ENCODE peak calls at places on chromosomes 13 and 19, in seven cellular contexts. X, P, O, L, J, M and N are unnamed samples. For H3K27me3, the result is how much of the 10 kb centered on the place peaks cover.

GRCh38 chr13:27830010-27830409 is 37.7 kb downstream of the GSX1 start:
- DNase-seq in M (peak), L (no peak), P (peak), J (peak), O (peak), X (peak), N (peak)

GRCh38 chr13:28282451-28282850 is 144.1 kb downstream of the PAN3 start:
- DNase-seq in O (no peak), J (no peak), X (no peak), M (no peak), L (no peak), P (no peak), N (no peak)

GRCh38 chr19:18013621-18014111 is 5.7 kb downstream of the ARRDC2 start:
- DNase-seq in X (no peak), O (no peak), L (no peak), P (peak), J (no peak), M (no peak), N (no peak)

GRCh38 chr19:49461656-49462055 is 8.6 kb downstream of the ALDH16A1 start:
- DNase-seq in O (no peak), X (no peak), L (no peak), P (no peak), M (no peak), J (no peak), N (no peak)

GRCh38 chr19:57338798-57339378 is 12.2 kb upstream of the ZNF304 start:
- DNase-seq in X (peak), P (no peak), O (no peak), L (no peak), M (no peak), J (no peak), N (no peak)

GRCh38 chr13:93603043-93603442 is 376.4 kb downstream of the GPC6 start:
- DNase-seq in O (peak), X (peak), L (peak), P (no peak), J (no peak), M (no peak), N (no peak)

GRCh38 chr19:38204096-38204495 is 19.9 kb downstream of the DPF1 start:
- DNase-seq in J (no peak), X (no peak), P (no peak), O (no peak), M (no peak), L (no peak), N (no peak)

GRCh38 chr19:39543477-39543857 is 3.5 kb upstream of the EID2 start:
- DNase-seq in L (peak), P (no peak), X (no peak), O (no peak), M (no peak), J (no peak), N (no peak)

GRCh38 chr13:98050041-98050466 is 92.8 kb upstream of the FARP1 start:
- DNase-seq in J (no peak), P (no peak), M (no peak), X (peak), O (no peak), L (peak), N (no peak)

GRCh38 chr19:46661735-46662592 is 982 bp upstream of the DACT3 start:
- DNase-seq in O (peak), J (peak), X (peak), M (peak), P (peak), L (peak), N (peak)

GRCh38 chr19:13492128-13492527 is 14.2 kb downstream of the CACNA1A start:
- DNase-seq in J (no peak), O (no peak), P (no peak), X (peak), L (peak), M (no peak), N (no peak)

GRCh38 chr19:50465000-50465399 is 11.3 kb upstream of the EMC10 start:
- DNase-seq in P (peak), M (no peak), O (no peak), X (no peak), L (no peak), J (no peak), N (no peak)

GRCh38 chr19:50464348-50464747 is 12.0 kb upstream of the EMC10 start:
- DNase-seq in L (no peak), M (no peak), P (no peak), O (no peak), X (no peak), J (no peak), N (no peak)

GRCh38 chr19:50462970-50463369 is 13.3 kb upstream of the EMC10 start:
- DNase-seq in J (no peak), L (no peak), P (no peak), O (no peak), X (no peak), M (no peak), N (no peak)

GRCh38 chr19:50467566-50467965 is 8.7 kb upstream of the EMC10 start:
- DNase-seq in X (no peak), O (no peak), J (no peak), L (no peak), M (no peak), P (no peak), N (no peak)

GRCh38 chr19:50465986-50466771 is 10.1 kb upstream of the EMC10 start:
- DNase-seq in M (peak), L (no peak), P (peak), X (peak), J (no peak), O (no peak), N (no peak)
- TF ChIP-seq CTCF in M (no peak), L (no peak), P (no peak), X (no peak), J (no peak), O (peak), N (no peak)

DNA sequence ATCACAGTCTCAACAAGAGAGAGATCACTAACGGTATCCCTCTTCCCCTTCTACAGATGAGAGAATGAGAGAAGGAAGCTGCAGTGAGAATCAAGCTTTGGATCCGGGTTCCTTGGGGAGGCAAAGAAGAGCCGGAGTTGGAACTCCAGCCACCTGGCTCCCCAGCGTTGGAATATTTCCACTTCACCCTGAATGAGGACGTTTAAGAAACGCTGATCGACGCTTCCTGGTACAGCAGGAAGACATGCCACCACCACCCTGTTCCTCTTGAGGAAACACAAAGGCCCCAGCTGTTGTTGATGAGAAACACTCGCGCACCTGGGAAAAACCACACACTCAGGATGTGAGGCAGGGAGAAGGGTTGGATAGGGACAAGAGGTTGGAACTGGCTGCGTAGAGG is 11.3 kb upstream of the CACNG8 start:
- DNase-seq in L (no peak), P (no peak), X (no peak), M (peak), O (no peak), J (no peak), N (no peak)
- H3K27me3 ChIP-seq in L (under half), P (under half), X (under half), M (under half), O (under half), J (under half), N (under half)

GRCh38 chr13:41001695-41002094 is 17.4 kb downstream of the ELF1 start:
- DNase-seq in X (no peak), L (no peak), M (no peak), J (no peak), O (no peak), P (no peak), N (no peak)
- H3K4me3 ChIP-seq in X (no peak), L (no peak), M (no peak), J (no peak), O (no peak), P (no peak), N (no peak)

GRCh38 chr13:77494226-77494625 is 41.3 kb upstream of the SCEL start:
- DNase-seq in O (no peak), M (no peak), J (no peak), P (no peak), X (no peak), L (no peak), N (no peak)
- TF ChIP-seq CTCF in O (no peak), M (no peak), J (no peak), P (no peak), X (no peak), L (no peak), N (no peak)

DNA sequence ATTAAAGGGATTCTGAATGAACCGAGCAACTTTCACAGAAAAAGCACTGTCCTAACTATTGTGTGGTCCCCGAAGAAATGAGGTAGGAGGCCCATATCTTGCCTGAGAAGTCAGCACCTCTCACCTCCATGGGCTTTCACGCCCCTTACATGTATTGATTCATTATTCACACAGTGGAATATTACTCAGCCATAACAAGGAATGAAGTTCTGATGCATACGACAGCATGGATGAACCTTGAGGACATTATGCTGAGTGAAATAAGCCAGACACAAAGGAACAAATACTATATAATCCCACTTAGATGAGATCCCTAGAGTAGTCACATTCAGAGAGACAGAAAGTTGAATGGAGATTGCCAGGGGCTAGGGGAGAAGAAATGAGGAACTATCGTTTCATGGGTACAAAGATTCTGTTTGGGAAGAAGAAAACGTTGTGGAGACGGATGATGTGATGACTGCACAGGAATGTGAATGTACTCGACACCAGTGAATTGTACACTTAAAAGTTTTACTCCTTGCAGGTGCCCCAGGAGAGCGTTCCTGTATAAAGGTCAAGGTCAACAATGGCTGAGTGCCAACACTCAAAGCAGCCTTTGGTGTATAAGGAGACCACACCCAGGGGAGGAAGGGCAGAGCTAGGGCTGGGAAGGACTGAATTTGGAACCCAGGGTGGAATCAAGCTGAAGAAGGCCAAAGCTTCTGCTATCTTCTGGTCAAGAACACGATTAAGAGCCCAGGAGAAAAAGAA is 22.5 kb downstream of the ZIC5 start:
- DNase-seq in L (no peak), P (no peak), J (no peak), X (no peak), M (no peak), O (no peak), N (no peak)
- H3K27me3 ChIP-seq in L (under half), P (under half), J (under half), X (under half), M (under half), O (under half), N (under half)

GRCh38 chr19:11338164-11338563 is 1.3 kb downstream of the RAB3D start:
- DNase-seq in X (no peak), M (no peak), P (no peak), L (no peak), O (no peak), J (no peak), N (no peak)
- H3K4me3 ChIP-seq in X (no peak), M (peak), P (peak), L (peak), O (no peak), J (no peak), N (no peak)

GRCh38 chr13:24660023-24660806 is 20.0 kb upstream of the ATP12A start:
- DNase-seq in L (no peak), X (no peak), O (no peak), J (no peak), P (no peak), M (no peak), N (no peak)
- TF ChIP-seq CTCF in L (no peak), X (no peak), O (no peak), J (no peak), P (no peak), M (no peak), N (no peak)